ENCODE peak calls at places on chromosomes 13 and 19, in six cellular contexts. T is smooth muscle cell of the brain vasculature; K is stimulated activated CD4-positive, alpha-beta T cell treated with anti-CD3 and anti-CD28 coated beads, Interleukin-4, amount 100 ng/mL, for 1 hour; B is HTR-8/SVneo; J is iris pigment epithelial cell; W is Right ventricle myocardium superior. O is an unnamed sample.

GRCh38 chr19:45498411-45499195 is at the start of gene PPM1N:
- DNase-seq in B (no peak), T (no peak), W (peak; percentile 58), K (peak; percentile 70), J (peak; percentile 53), O (no peak)

GRCh38 chr13:78777973-78778372 is 119.0 kb upstream of the OBI1 start:
- DNase-seq in K (no peak), B (no peak), T (no peak), J (no peak), W (no peak), O (no peak)

GRCh38 chr19:58398087-58398486 is 2.6 kb downstream of the RNF225 start:
- DNase-seq in K (no peak), B (no peak), T (no peak), W (no peak), J (no peak), O (no peak)

GRCh38 chr19:7900401-7900870 is 3.2 kb upstream of the MAP2K7 start:
- DNase-seq in T (no peak), W (no peak), J (no peak), B (no peak), K (no peak), O (no peak)

GRCh38 chr13:51638497-51638871 is 54.2 kb downstream of the WDFY2 start:
- DNase-seq in K (no peak), W (no peak), T (no peak), J (peak; percentile 52), B (no peak), O (no peak)

GRCh38 chr13:41700790-41701310 is 243.5 kb downstream of the RGCC start:
- DNase-seq in B (no peak), K (no peak), J (peak; percentile 39), W (no peak), T (no peak), O (peak; percentile 22)

GRCh38 chr13:109897988-109898623 is 111.7 kb upstream of the IRS2 start:
- DNase-seq in B (no peak), W (no peak), J (no peak), T (no peak), K (no peak), O (no peak)

GRCh38 chr13:77510156-77510555 is 25.4 kb upstream of the SCEL start:
- DNase-seq in K (no peak), B (no peak), T (no peak), W (no peak), J (peak; percentile 43), O (no peak)

GRCh38 chr19:51808333-51808986 is 13.5 kb downstream of the FPR3 start:
- DNase-seq in J (peak; percentile 42), W (no peak), B (peak; percentile 25), K (no peak), T (no peak), O (peak; percentile 47)

GRCh38 chr13:21997726-21998125 is 326.9 kb downstream of the FGF9 start:
- DNase-seq in W (no peak), T (no peak), B (no peak), K (no peak), J (no peak), O (no peak)

GRCh38 chr19:55112246-55112780 is 5.1 kb downstream of the PPP1R12C start:
- DNase-seq in K (no peak), W (no peak), J (no peak), T (no peak), B (no peak), O (no peak)